ENCODE peak calls at places on chromosome 17, in ten cellular contexts. P, X, H, J, Q, S, U, F, W and N are unnamed samples.

GRCh38 chr17:66447159-66447558 is 144.7 kb downstream of the PRKCA start:
- DNase-seq in X (no peak), H (no peak), U (no peak), W (no peak), Q (no peak), F (no peak), J (no peak), P (no peak), S (no peak), N (no peak)

GRCh38 chr17:17253445-17253844 is 16.5 kb upstream of the FLCN start:
- DNase-seq in X (no peak), S (no peak), J (no peak), Q (no peak), P (no peak), W (no peak), H (no peak), F (no peak), U (no peak), N (peak; percentile 49)

GRCh38 chr17:83194761-83195329 is 115.4 kb downstream of the METRNL start:
- DNase-seq in P (no peak), J (no peak), W (peak; percentile 5), X (no peak), Q (no peak), H (peak; percentile 38), S (no peak), F (no peak), U (peak; percentile 89), N (no peak)

GRCh38 chr17:39623356-39623950 is 3.3 kb upstream of the PPP1R1B start:
- DNase-seq in Q (peak; percentile 58), X (peak; percentile 66), U (peak; percentile 63), W (peak; percentile 74), P (peak; percentile 37), S (peak; percentile 71), F (peak; percentile 66), J (peak; percentile 68), H (peak; percentile 93), N (peak; percentile 75)

GRCh38 chr17:15279011-15279477 is 13.9 kb upstream of the PMP22 start:
- DNase-seq in U (peak; percentile 96), W (no peak), S (no peak), P (peak; percentile 96), X (peak; percentile 96), J (no peak), H (no peak), Q (no peak), F (peak; percentile 34), N (no peak)

GRCh38 chr17:45940826-45941225 is 46.5 kb downstream of the MAPT start:
- DNase-seq in J (no peak), H (peak; percentile 49), F (no peak), W (no peak), X (no peak), S (no peak), U (no peak), P (no peak), Q (no peak), N (no peak)

GRCh38 chr17:60127068-60128064 is 22.4 kb upstream of the CA4 start:
- DNase-seq in P (no peak), W (no peak), F (no peak), U (no peak), H (no peak), Q (no peak), X (no peak), J (no peak), S (no peak), N (no peak)

GRCh38 chr17:39927928-39928867 is 666 bp downstream of the LRRC3C start:
- DNase-seq in J (no peak), S (no peak), U (peak; percentile 47), F (peak; percentile 80), W (no peak), X (no peak), P (peak; percentile 30), H (peak; percentile 71), Q (no peak), N (no peak)

GRCh38 chr17:65532491-65532890 is 29.0 kb downstream of the AXIN2 start:
- DNase-seq in P (no peak), F (no peak), H (no peak), S (no peak), U (no peak), Q (no peak), X (no peak), W (no peak), J (no peak), N (no peak)